ENCODE peak calls at places on chromosomes 1 and 21, in six cellular contexts. One of them, this sample, is unnamed.

GRCh38 chr1:151825811-151826660 is 5.6 kb downstream of the RORC start:
- DNase-seq in AG04450: no peak
- DNase-seq in CD4-positive, alpha-beta memory T cell: peak; percentile 69
- DNase-seq in neural progenitor cell: peak; percentile 18
- DNase-seq in CD8-positive, alpha-beta T cell: no peak
- DNase-seq in tibial nerve: no peak
- DNase-seq in this sample: no peak

GRCh38 chr1:60274422-60275419 is 201.2 kb upstream of the C1orf87 start:
- DNase-seq in AG04450: no peak
- DNase-seq in neural progenitor cell: no peak
- DNase-seq in CD4-positive, alpha-beta memory T cell: no peak
- DNase-seq in CD8-positive, alpha-beta T cell: no peak
- DNase-seq in tibial nerve: no peak
- DNase-seq in this sample: no peak

GRCh38 chr1:116945996-116946395 is 36.3 kb downstream of the PTGFRN start:
- DNase-seq in CD4-positive, alpha-beta memory T cell: no peak
- DNase-seq in AG04450: no peak
- DNase-seq in neural progenitor cell: no peak
- DNase-seq in CD8-positive, alpha-beta T cell: no peak
- DNase-seq in tibial nerve: no peak
- DNase-seq in this sample: no peak

GRCh38 chr1:156677616-156678596 is 699 bp upstream of the NES start:
- DNase-seq in tibial nerve: no peak
- DNase-seq in AG04450: no peak
- DNase-seq in CD4-positive, alpha-beta memory T cell: no peak
- DNase-seq in CD8-positive, alpha-beta T cell: no peak
- DNase-seq in neural progenitor cell: peak; percentile 90
- DNase-seq in this sample: peak; percentile 88

GRCh38 chr1:112981461-112982233 is 25.7 kb upstream of the SLC16A1 start:
- DNase-seq in tibial nerve: no peak
- DNase-seq in CD8-positive, alpha-beta T cell: no peak
- DNase-seq in neural progenitor cell: no peak
- DNase-seq in AG04450: no peak
- DNase-seq in CD4-positive, alpha-beta memory T cell: no peak
- DNase-seq in this sample: no peak

GRCh38 chr1:118075116-118075515 is 109.9 kb downstream of the SPAG17 start:
- DNase-seq in tibial nerve: no peak
- DNase-seq in CD4-positive, alpha-beta memory T cell: no peak
- DNase-seq in CD8-positive, alpha-beta T cell: no peak
- DNase-seq in neural progenitor cell: no peak
- DNase-seq in AG04450: no peak
- DNase-seq in this sample: peak; percentile 1

GRCh38 chr1:40944841-40945430 is 34.6 kb upstream of the CTPS1 start:
- DNase-seq in AG04450: peak; percentile 8
- DNase-seq in CD8-positive, alpha-beta T cell: no peak
- DNase-seq in tibial nerve: no peak
- DNase-seq in neural progenitor cell: no peak
- DNase-seq in CD4-positive, alpha-beta memory T cell: no peak
- DNase-seq in this sample: peak; percentile 67

GRCh38 chr1:53582211-53583020 is 123.2 kb downstream of the DMRTB1 start:
- DNase-seq in neural progenitor cell: no peak
- DNase-seq in CD4-positive, alpha-beta memory T cell: no peak
- DNase-seq in AG04450: no peak
- DNase-seq in tibial nerve: no peak
- DNase-seq in CD8-positive, alpha-beta T cell: peak; percentile 62
- DNase-seq in this sample: no peak

GRCh38 chr1:6044481-6045109 is 1.1 kb upstream of the KCNAB2 start:
- DNase-seq in CD8-positive, alpha-beta T cell: no peak
- DNase-seq in AG04450: no peak
- DNase-seq in CD4-positive, alpha-beta memory T cell: no peak
- DNase-seq in neural progenitor cell: no peak
- DNase-seq in tibial nerve: no peak
- DNase-seq in this sample: no peak

GRCh38 chr1:51518730-51519047 is 377 bp downstream of the EPS15 start:
- DNase-seq in AG04450: no peak
- DNase-seq in CD8-positive, alpha-beta T cell: peak; percentile 50
- DNase-seq in tibial nerve: no peak
- DNase-seq in neural progenitor cell: no peak
- DNase-seq in CD4-positive, alpha-beta memory T cell: peak; percentile 72
- DNase-seq in this sample: no peak

GRCh38 chr1:96488777-96489176 is 232.8 kb upstream of the PTBP2 start:
- DNase-seq in tibial nerve: no peak
- DNase-seq in CD8-positive, alpha-beta T cell: no peak
- DNase-seq in CD4-positive, alpha-beta memory T cell: no peak
- DNase-seq in AG04450: no peak
- DNase-seq in neural progenitor cell: no peak
- DNase-seq in this sample: peak; percentile 5

GRCh38 chr1:118481091-118481490 is 296.1 kb upstream of the SPAG17 start:
- DNase-seq in AG04450: no peak
- DNase-seq in neural progenitor cell: no peak
- DNase-seq in CD4-positive, alpha-beta memory T cell: no peak
- DNase-seq in tibial nerve: no peak
- DNase-seq in CD8-positive, alpha-beta T cell: no peak
- DNase-seq in this sample: no peak

GRCh38 chr1:74693473-74693872 is 19.9 kb upstream of the ERICH3 start:
- DNase-seq in neural progenitor cell: no peak
- DNase-seq in AG04450: no peak
- DNase-seq in CD8-positive, alpha-beta T cell: no peak
- DNase-seq in tibial nerve: no peak
- DNase-seq in CD4-positive, alpha-beta memory T cell: no peak
- DNase-seq in this sample: no peak

GRCh38 chr1:245678866-245679411 is 524.2 kb downstream of the KIF26B start:
- DNase-seq in neural progenitor cell: no peak
- DNase-seq in CD8-positive, alpha-beta T cell: no peak
- DNase-seq in CD4-positive, alpha-beta memory T cell: no peak
- DNase-seq in AG04450: no peak
- DNase-seq in tibial nerve: no peak
- DNase-seq in this sample: no peak

GRCh38 chr1:150302338-150302737 is 8.7 kb downstream of the MRPS21 start:
- DNase-seq in tibial nerve: no peak
- DNase-seq in neural progenitor cell: no peak
- DNase-seq in CD4-positive, alpha-beta memory T cell: no peak
- DNase-seq in AG04450: no peak
- DNase-seq in CD8-positive, alpha-beta T cell: no peak
- DNase-seq in this sample: no peak

GRCh38 chr1:2803086-2803930 is 1.8 kb upstream of the TTC34 start:
- DNase-seq in CD8-positive, alpha-beta T cell: no peak
- DNase-seq in neural progenitor cell: no peak
- DNase-seq in tibial nerve: no peak
- DNase-seq in CD4-positive, alpha-beta memory T cell: no peak
- DNase-seq in AG04450: no peak
- DNase-seq in this sample: no peak

GRCh38 chr21:46188226-46189212 is 4.3 kb upstream of the SPATC1L start:
- DNase-seq in tibial nerve: no peak
- DNase-seq in CD8-positive, alpha-beta T cell: no peak
- DNase-seq in neural progenitor cell: no peak
- DNase-seq in AG04450: no peak
- DNase-seq in CD4-positive, alpha-beta memory T cell: no peak
- DNase-seq in this sample: no peak

GRCh38 chr1:225378880-225379279 is 49.0 kb downstream of the LBR start:
- DNase-seq in CD4-positive, alpha-beta memory T cell: no peak
- DNase-seq in AG04450: peak; percentile 37
- DNase-seq in CD8-positive, alpha-beta T cell: no peak
- DNase-seq in tibial nerve: no peak
- DNase-seq in neural progenitor cell: peak; percentile 64
- DNase-seq in this sample: peak; percentile 86

GRCh38 chr1:183776731-183777130 is 28.2 kb upstream of the RGL1 start:
- DNase-seq in tibial nerve: no peak
- DNase-seq in CD8-positive, alpha-beta T cell: no peak
- DNase-seq in AG04450: no peak
- DNase-seq in CD4-positive, alpha-beta memory T cell: no peak
- DNase-seq in neural progenitor cell: no peak
- DNase-seq in this sample: no peak

GRCh38 chr1:218642033-218642954 is 297.2 kb downstream of the TGFB2 start:
- DNase-seq in CD8-positive, alpha-beta T cell: no peak
- DNase-seq in neural progenitor cell: no peak
- DNase-seq in tibial nerve: no peak
- DNase-seq in AG04450: no peak
- DNase-seq in CD4-positive, alpha-beta memory T cell: no peak
- DNase-seq in this sample: no peak

GRCh38 chr21:41228006-41228370 is 60.0 kb downstream of the BACE2 start:
- DNase-seq in neural progenitor cell: no peak
- DNase-seq in tibial nerve: no peak
- DNase-seq in CD8-positive, alpha-beta T cell: no peak
- DNase-seq in CD4-positive, alpha-beta memory T cell: no peak
- DNase-seq in AG04450: no peak
- DNase-seq in this sample: no peak

GRCh38 chr1:185916866-185917265 is 182.7 kb downstream of the HMCN1 start:
- DNase-seq in CD4-positive, alpha-beta memory T cell: no peak
- DNase-seq in tibial nerve: no peak
- DNase-seq in AG04450: no peak
- DNase-seq in neural progenitor cell: no peak
- DNase-seq in CD8-positive, alpha-beta T cell: no peak
- DNase-seq in this sample: no peak

GRCh38 chr1:16158993-16159831 is 3.3 kb upstream of the EPHA2 start:
- DNase-seq in CD4-positive, alpha-beta memory T cell: no peak
- DNase-seq in neural progenitor cell: no peak
- DNase-seq in tibial nerve: no peak
- DNase-seq in AG04450: no peak
- DNase-seq in CD8-positive, alpha-beta T cell: no peak
- DNase-seq in this sample: no peak

GRCh38 chr1:17994046-17994445 is 113.6 kb upstream of the IGSF21 start:
- DNase-seq in CD4-positive, alpha-beta memory T cell: no peak
- DNase-seq in AG04450: no peak
- DNase-seq in tibial nerve: no peak
- DNase-seq in neural progenitor cell: no peak
- DNase-seq in CD8-positive, alpha-beta T cell: no peak
- DNase-seq in this sample: no peak
- H3K27ac ChIP-seq in CD4-positive, alpha-beta memory T cell: no peak overlapping the region
- H3K27ac ChIP-seq in AG04450: no peak overlapping the region
- H3K27ac ChIP-seq in tibial nerve: no peak overlapping the region
- H3K27ac ChIP-seq in neural progenitor cell: no peak overlapping the region
- H3K27ac ChIP-seq in CD8-positive, alpha-beta T cell: no peak overlapping the region
- H3K27ac ChIP-seq in this sample: no peak overlapping the region

GRCh38 chr1:10706514-10706913 is 89.9 kb downstream of the CASZ1 start:
- DNase-seq in tibial nerve: no peak
- DNase-seq in neural progenitor cell: no peak
- DNase-seq in CD4-positive, alpha-beta memory T cell: no peak
- DNase-seq in CD8-positive, alpha-beta T cell: no peak
- DNase-seq in AG04450: no peak
- DNase-seq in this sample: no peak

GRCh38 chr1:10705953-10706352 is 90.5 kb downstream of the CASZ1 start:
- DNase-seq in CD8-positive, alpha-beta T cell: no peak
- DNase-seq in neural progenitor cell: no peak
- DNase-seq in CD4-positive, alpha-beta memory T cell: no peak
- DNase-seq in tibial nerve: no peak
- DNase-seq in AG04450: no peak
- DNase-seq in this sample: no peak

GRCh38 chr1:10704383-10704882 is 92.0 kb downstream of the CASZ1 start:
- DNase-seq in tibial nerve: no peak
- DNase-seq in CD4-positive, alpha-beta memory T cell: no peak
- DNase-seq in CD8-positive, alpha-beta T cell: no peak
- DNase-seq in AG04450: no peak
- DNase-seq in neural progenitor cell: peak; percentile 93
- DNase-seq in this sample: peak; percentile 67

GRCh38 chr1:10701145-10701544 is 95.3 kb downstream of the CASZ1 start:
- DNase-seq in CD8-positive, alpha-beta T cell: no peak
- DNase-seq in neural progenitor cell: no peak
- DNase-seq in tibial nerve: no peak
- DNase-seq in AG04450: no peak
- DNase-seq in CD4-positive, alpha-beta memory T cell: no peak
- DNase-seq in this sample: no peak

DNA sequence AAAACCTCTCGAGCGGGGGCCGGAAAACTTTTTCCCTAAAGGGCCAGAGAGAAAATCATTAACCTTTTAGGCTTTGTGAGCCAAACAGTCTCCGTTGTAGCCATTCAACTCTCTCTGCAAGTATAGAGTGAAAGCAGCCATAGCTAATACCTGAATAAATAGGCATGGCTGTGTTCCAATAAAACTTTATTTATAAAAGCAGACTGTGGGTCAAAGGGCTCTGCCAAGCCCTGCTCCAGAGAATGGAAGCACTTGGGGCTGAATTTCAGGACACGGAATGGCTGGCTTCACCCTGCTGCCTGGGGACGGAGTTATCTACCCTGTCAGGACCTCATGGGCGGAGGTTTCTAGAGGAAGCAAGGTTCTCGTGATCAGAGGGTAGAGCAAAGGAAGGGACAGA is 92.7 kb downstream of the CASZ1 start:
- DNase-seq in CD4-positive, alpha-beta memory T cell: no peak
- DNase-seq in CD8-positive, alpha-beta T cell: no peak
- DNase-seq in tibial nerve: no peak
- DNase-seq in neural progenitor cell: no peak
- DNase-seq in AG04450: no peak
- DNase-seq in this sample: no peak
- H3K27me3 ChIP-seq in CD4-positive, alpha-beta memory T cell: no peaks in the 10 kb centered on the region
- H3K27me3 ChIP-seq in CD8-positive, alpha-beta T cell: no peaks in the 10 kb centered on the region
- H3K27me3 ChIP-seq in tibial nerve: peaks cover 48% of the 10 kb centered on the region
- H3K27me3 ChIP-seq in neural progenitor cell: peaks cover 17% of the 10 kb centered on the region
- H3K27me3 ChIP-seq in AG04450: peaks cover 66% of the 10 kb centered on the region
- H3K27me3 ChIP-seq in this sample: no peaks in the 10 kb centered on the region

GRCh38 chr1:165897326-165898303 is 70.2 kb downstream of the UCK2 start:
- DNase-seq in CD4-positive, alpha-beta memory T cell: no peak
- DNase-seq in tibial nerve: no peak
- DNase-seq in CD8-positive, alpha-beta T cell: no peak
- DNase-seq in neural progenitor cell: no peak
- DNase-seq in AG04450: no peak
- DNase-seq in this sample: peak; percentile 21

GRCh38 chr1:165902565-165902964 is 75.2 kb downstream of the UCK2 start:
- DNase-seq in AG04450: no peak
- DNase-seq in tibial nerve: no peak
- DNase-seq in CD4-positive, alpha-beta memory T cell: no peak
- DNase-seq in CD8-positive, alpha-beta T cell: no peak
- DNase-seq in neural progenitor cell: no peak
- DNase-seq in this sample: no peak

GRCh38 chr1:165900576-165901380 is 73.4 kb downstream of the UCK2 start:
- DNase-seq in CD4-positive, alpha-beta memory T cell: no peak
- DNase-seq in CD8-positive, alpha-beta T cell: no peak
- DNase-seq in tibial nerve: no peak
- DNase-seq in neural progenitor cell: no peak
- DNase-seq in AG04450: no peak
- DNase-seq in this sample: no peak

GRCh38 chr1:165898837-165899236 is 71.4 kb downstream of the UCK2 start:
- DNase-seq in CD4-positive, alpha-beta memory T cell: no peak
- DNase-seq in CD8-positive, alpha-beta T cell: no peak
- DNase-seq in AG04450: peak; percentile 98
- DNase-seq in tibial nerve: no peak
- DNase-seq in neural progenitor cell: no peak
- DNase-seq in this sample: peak; percentile 79

DNA sequence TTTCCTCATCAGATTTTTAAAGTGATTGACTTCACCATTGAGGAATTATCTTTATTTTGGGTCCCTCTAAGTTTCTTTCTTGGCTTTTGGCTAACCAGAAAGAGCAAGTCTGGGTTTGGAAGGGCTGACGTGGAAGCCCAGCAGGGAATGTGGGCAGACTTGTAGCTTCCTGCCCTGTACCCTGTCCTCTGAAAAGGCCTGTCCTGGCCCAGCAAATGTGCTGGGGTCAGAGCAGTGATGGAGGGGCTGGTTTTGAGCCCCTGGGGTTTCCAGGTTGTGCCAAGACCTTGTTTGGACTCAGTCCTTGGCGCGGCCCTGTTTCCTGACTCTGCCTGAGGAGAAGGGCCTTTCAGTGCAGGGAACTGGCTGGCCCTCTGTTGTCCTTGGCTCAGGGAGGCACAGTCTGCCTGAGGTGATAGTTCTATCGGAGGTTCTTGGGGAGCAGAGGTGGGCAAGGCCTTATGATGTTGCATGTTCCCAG is 72.1 kb downstream of the UCK2 start:
- DNase-seq in CD4-positive, alpha-beta memory T cell: no peak
- DNase-seq in tibial nerve: no peak
- DNase-seq in CD8-positive, alpha-beta T cell: no peak
- DNase-seq in neural progenitor cell: no peak
- DNase-seq in AG04450: no peak
- DNase-seq in this sample: no peak
- H3K27ac ChIP-seq in CD4-positive, alpha-beta memory T cell: no peak overlapping the region
- H3K27ac ChIP-seq in tibial nerve: peak overlapping the region; percentile 78
- H3K27ac ChIP-seq in CD8-positive, alpha-beta T cell: no peak overlapping the region
- H3K27ac ChIP-seq in neural progenitor cell: no peak overlapping the region
- H3K27ac ChIP-seq in AG04450: peak overlapping the region; percentile 99
- H3K27ac ChIP-seq in this sample: peak overlapping the region; percentile 83

GRCh38 chr1:1066403-1067283 is 7.5 kb downstream of the RNF223 start:
- DNase-seq in CD4-positive, alpha-beta memory T cell: no peak
- DNase-seq in CD8-positive, alpha-beta T cell: peak; percentile 38
- DNase-seq in neural progenitor cell: no peak
- DNase-seq in AG04450: no peak
- DNase-seq in tibial nerve: no peak
- DNase-seq in this sample: no peak
- H3K27me3 ChIP-seq in CD4-positive, alpha-beta memory T cell: peaks cover 5% of the 10 kb centered on the region
- H3K27me3 ChIP-seq in CD8-positive, alpha-beta T cell: no peaks in the 10 kb centered on the region
- H3K27me3 ChIP-seq in neural progenitor cell: peaks cover 92% of the 10 kb centered on the region
- H3K27me3 ChIP-seq in AG04450: no peaks in the 10 kb centered on the region
- H3K27me3 ChIP-seq in tibial nerve: peaks cover 79% of the 10 kb centered on the region
- H3K27me3 ChIP-seq in this sample: peaks cover 53% of the 10 kb centered on the region